ENCODE peak calls at places on chromosomes 5 and 9, in five cellular contexts. X is neural crest cell; B is activated T-helper 1 cell treated with anti-CD3 and anti-CD28 coated beads, Interleukin-12 subunit alpha, Interleukin-12 subunit beta, Interleukin-2, Interleukin-4 antibody, amounts not matched to agents 30 ng/mL and 10 ng/mL and 1 ng/mL, durations not matched to agents 14 hours and 24 hours and 36 hours; K is kidney glomerular epithelial cell; O is astrocyte of the spinal cord. R is an unnamed sample.

GRCh38 chr9:70111042-70111602 is 67.5 kb downstream of the MAMDC2 start:
- DNase-seq in B (no peak), K (no peak), O (peak), X (peak), R (peak)

GRCh38 chr9:16023466-16023865 is 470.6 kb downstream of the CCDC171 start:
- DNase-seq in K (peak), B (no peak), X (no peak), O (peak), R (no peak)

GRCh38 chr5:153562189-153562588 is 71.7 kb downstream of the GRIA1 start:
- DNase-seq in K (peak), B (no peak), X (no peak), O (no peak), R (peak)

GRCh38 chr9:113719919-113720318 is 156.2 kb upstream of the ZNF618 start:
- DNase-seq in K (no peak), O (no peak), X (no peak), B (no peak), R (no peak)

GRCh38 chr9:118230319-118230718 is 526.1 kb downstream of the TLR4 start:
- DNase-seq in O (peak), K (no peak), X (no peak), B (no peak), R (peak)

GRCh38 chr5:167579701-167580045 is 711.8 kb upstream of the WWC1 start:
- DNase-seq in K (no peak), X (no peak), O (no peak), B (no peak), R (no peak)

GRCh38 chr9:124259273-124260078 is 1.7 kb downstream of the NEK6 start:
- DNase-seq in X (no peak), K (peak), B (no peak), O (peak), R (peak)

GRCh38 chr5:125894383-125894782 is 528.8 kb upstream of the GRAMD2B start:
- DNase-seq in O (peak), X (no peak), B (no peak), K (no peak), R (no peak)

GRCh38 chr5:181044093-181044599 is 4.1 kb downstream of the BTNL9 start:
- DNase-seq in O (no peak), X (no peak), K (no peak), B (no peak), R (no peak)

GRCh38 chr5:148820778-148821395 is 5.5 kb upstream of the ADRB2 start:
- DNase-seq in B (no peak), O (peak), K (peak), X (peak), R (peak)

GRCh38 chr9:121771418-121771817 is 120.0 kb downstream of the DAB2IP start:
- DNase-seq in K (no peak), B (no peak), O (no peak), X (no peak), R (no peak)

GRCh38 chr9:86181379-86182315 is 77.8 kb downstream of the C9orf153 start:
- DNase-seq in B (no peak), K (no peak), X (no peak), O (no peak), R (no peak)

GRCh38 chr9:99140685-99141314 is 35.9 kb downstream of the TGFBR1 start:
- DNase-seq in B (no peak), O (peak), X (peak), K (peak), R (peak)

GRCh38 chr9:113590991-113591898 is 127.7 kb downstream of the RGS3 start:
- DNase-seq in O (peak), X (peak), B (peak), K (peak), R (peak)

GRCh38 chr5:143135832-143136551 is 267.5 kb downstream of the NR3C1 start:
- DNase-seq in B (no peak), K (no peak), O (no peak), X (no peak), R (no peak)

GRCh38 chr5:72246239-72246580 is 73.8 kb downstream of the MRPS27 start:
- DNase-seq in B (no peak), K (no peak), O (peak), X (no peak), R (no peak)

GRCh38 chr9:136107953-136108647 is 10.6 kb downstream of the TMEM250 start:
- DNase-seq in K (no peak), B (no peak), O (no peak), X (no peak), R (no peak)

GRCh38 chr9:116152390-116152789 is 1.2 kb upstream of the PAPPA start:
- DNase-seq in B (no peak), X (no peak), O (peak), K (peak), R (peak)

GRCh38 chr5:176542135-176542595 is 5.0 kb upstream of the RNF44 start:
- DNase-seq in K (no peak), O (no peak), X (no peak), B (peak), R (no peak)

GRCh38 chr9:110712955-110713354 is 44.4 kb downstream of the MUSK start:
- DNase-seq in K (peak), O (no peak), X (no peak), B (no peak), R (no peak)

GRCh38 chr5:42951169-42951846 is 88.8 kb downstream of the ANXA2R start:
- DNase-seq in K (no peak), B (peak), O (peak), X (no peak), R (no peak)

GRCh38 chr9:99948896-99949295 is 42.4 kb downstream of the STX17 start:
- DNase-seq in K (no peak), O (peak), X (no peak), B (no peak), R (no peak)

GRCh38 chr5:126707080-126707479 is 69.9 kb upstream of the LMNB1 start:
- DNase-seq in B (no peak), O (no peak), X (no peak), K (no peak), R (no peak)

GRCh38 chr9:88387733-88388202 is 476 bp upstream of the SPIN1 start:
- DNase-seq in K (peak), X (peak), B (peak), O (peak), R (peak)

GRCh38 chr5:11509793-11510192 is 394.5 kb downstream of the CTNND2 start:
- DNase-seq in X (no peak), B (no peak), K (no peak), O (no peak), R (no peak)

GRCh38 chr9:89465726-89466308 is 32.1 kb downstream of the SEMA4D start:
- DNase-seq in K (no peak), O (no peak), B (no peak), X (no peak), R (no peak)

GRCh38 chr5:1155191-1156032 is 43.5 kb upstream of the SLC12A7 start:
- DNase-seq in X (no peak), B (no peak), K (no peak), O (no peak), R (no peak)

GRCh38 chr5:95272530-95272929 is 12.4 kb downstream of the MCTP1 start:
- DNase-seq in B (no peak), O (no peak), X (no peak), K (no peak), R (no peak)

GRCh38 chr9:130156672-130157071 is 15.5 kb upstream of the NCS1 start:
- DNase-seq in K (no peak), B (no peak), O (no peak), X (no peak), R (no peak)

GRCh38 chr5:5025774-5026406 is 114.2 kb upstream of the ADAMTS16 start:
- DNase-seq in K (peak), B (no peak), X (no peak), O (no peak), R (peak)

GRCh38 chr5:159106569-159107282 is 7.0 kb upstream of the EBF1 start:
- DNase-seq in B (peak), O (peak), K (peak), X (peak), R (no peak)

GRCh38 chr5:1152771-1153282 is 41.0 kb upstream of the SLC12A7 start:
- DNase-seq in B (no peak), K (no peak), O (no peak), X (no peak), R (no peak)

GRCh38 chr5:108747111-108748009 is at the start of gene FER:
- DNase-seq in O (peak), K (peak), B (peak), X (peak), R (peak)

GRCh38 chr9:81266086-81266485 is 423.3 kb downstream of the TLE1 start:
- DNase-seq in K (peak), O (peak), B (no peak), X (no peak), R (no peak)

GRCh38 chr9:87492642-87493041 is 5.0 kb upstream of the DAPK1 start:
- DNase-seq in X (no peak), B (no peak), O (no peak), K (no peak), R (no peak)

GRCh38 chr5:124902097-124902821 is 155.8 kb upstream of the ZNF608 start:
- DNase-seq in X (no peak), B (peak), O (peak), K (peak), R (peak)

GRCh38 chr9:129627556-129628492 is 1.9 kb downstream of the NTMT1 start:
- DNase-seq in B (no peak), K (no peak), O (peak), X (no peak), R (no peak)